ENCODE peak calls at places on chromosomes 16 and 17, in nine cellular contexts. Z is transverse colon, K is ovary, N is suprapubic skin, W is stomach, V is A549, H is K562, G is upper lobe of left lung, L is esophagus muscularis mucosa. X is an unnamed sample.
A peak's percentile ranks its signal among the peaks of the same experiment; 100 is the strongest.

GRCh38 chr17:47188266-47188665 is 829 bp downstream of the CDC27 start:
- DNase-seq in Z (no peak), K (no peak), N (no peak), W (no peak), V (peak; percentile 24), H (peak; percentile 25), G (no peak), L (no peak), X (peak; percentile 26)

GRCh38 chr16:57801098-57801855 is 1.0 kb downstream of the KIFC3 start:
- DNase-seq in Z (no peak), K (no peak), N (no peak), W (no peak), V (peak; percentile 73), H (no peak), G (no peak), L (no peak), X (no peak)

GRCh38 chr16:67236551-67237395 is 9.8 kb downstream of the TMEM208 start:
- DNase-seq in Z (peak; percentile 41), K (peak; percentile 70), N (no peak), W (no peak), V (peak; percentile 86), H (peak; percentile 100), G (peak; percentile 91), L (no peak), X (no peak)

GRCh38 chr16:30353438-30354129 is 1.5 kb downstream of the CD2BP2 start:
- DNase-seq in Z (peak; percentile 15), K (peak; percentile 42), N (no peak), W (no peak), V (no peak), H (no peak), G (peak; percentile 67), L (no peak), X (no peak)

GRCh38 chr17:74008196-74008595 is 195.3 kb upstream of the RPL38 start:
- DNase-seq in Z (peak; percentile 11), K (no peak), N (no peak), W (no peak), V (peak; percentile 43), H (peak; percentile 52), G (no peak), L (no peak), X (no peak)

GRCh38 chr16:55622930-55623561 is 32.7 kb upstream of the SLC6A2 start:
- DNase-seq in Z (no peak), K (no peak), N (no peak), W (no peak), V (peak; percentile 39), H (peak; percentile 61), G (peak; percentile 6), L (peak; percentile 87), X (no peak)

GRCh38 chr17:60435244-60436170 is 13.2 kb downstream of the CHCT1 start:
- DNase-seq in Z (peak; percentile 67), K (peak; percentile 65), N (no peak), W (peak; percentile 69), V (peak; percentile 85), H (peak; percentile 65), G (no peak), L (no peak), X (peak; percentile 60)

GRCh38 chr17:39740357-39741111 is 2.8 kb downstream of the GRB7 start:
- DNase-seq in Z (peak; percentile 60), K (no peak), N (no peak), W (no peak), V (peak; percentile 66), H (peak; percentile 64), G (no peak), L (no peak), X (no peak)

GRCh38 chr17:49708515-49709161 is 874 bp upstream of the SLC35B1 start:
- DNase-seq in Z (no peak), K (no peak), N (no peak), W (no peak), V (no peak), H (peak; percentile 45), G (no peak), L (no peak), X (no peak)

GRCh38 chr17:64218066-64218465 is 45.0 kb downstream of the TEX2 start:
- DNase-seq in Z (no peak), K (no peak), N (no peak), W (no peak), V (no peak), H (no peak), G (no peak), L (no peak), X (no peak)

GRCh38 chr16:57938936-57939871 is 31.7 kb downstream of the CNGB1 start:
- DNase-seq in Z (peak; percentile 66), K (peak; percentile 50), N (no peak), W (peak; percentile 74), V (peak; percentile 36), H (no peak), G (no peak), L (no peak), X (peak; percentile 33)

GRCh38 chr16:50081428-50082018 is 15.8 kb downstream of the HEATR3 start:
- DNase-seq in Z (no peak), K (no peak), N (no peak), W (no peak), V (no peak), H (no peak), G (no peak), L (no peak), X (no peak)

GRCh38 chr17:31254654-31255053 is 42.4 kb downstream of the OMG start:
- DNase-seq in Z (no peak), K (no peak), N (no peak), W (no peak), V (no peak), H (no peak), G (no peak), L (no peak), X (no peak)

DNA sequence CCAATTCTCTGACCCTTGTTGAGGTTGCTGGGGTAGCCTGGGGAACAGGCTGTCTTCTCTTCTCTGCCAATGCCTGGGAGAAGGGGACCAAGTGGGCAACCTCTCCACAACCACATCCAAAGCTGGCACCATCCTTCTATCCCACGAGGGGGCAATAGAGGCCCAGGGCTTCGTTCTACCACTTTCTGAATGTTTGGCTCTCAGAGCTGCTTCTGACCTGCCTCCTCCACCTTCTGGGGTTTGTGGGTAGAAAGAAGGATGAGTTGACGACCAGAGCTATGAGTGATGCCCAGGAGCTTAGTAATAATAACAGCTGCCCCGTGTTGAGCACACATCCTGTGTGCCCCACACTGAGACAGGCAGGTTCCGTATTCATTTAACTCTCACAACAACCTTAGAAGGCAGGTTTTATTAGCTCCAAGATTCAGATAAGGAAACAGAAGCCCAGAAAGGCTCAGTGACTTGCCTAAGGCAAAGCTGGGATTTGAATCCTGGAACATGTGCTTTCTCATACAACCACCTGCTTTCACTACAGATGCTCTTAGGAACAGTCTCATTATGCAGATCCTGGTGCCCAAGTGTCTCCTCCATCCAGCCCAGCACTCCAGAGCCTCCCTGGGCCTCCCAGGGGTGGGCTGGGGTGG is 11.1 kb downstream of the TSPOAP1 start:
- DNase-seq in Z (peak; percentile 69), K (peak; percentile 26), N (peak; percentile 70), W (peak; percentile 63), V (peak; percentile 77), H (peak; percentile 59), G (no peak), L (no peak), X (no peak)
- TF ChIP-seq EP300 in Z (no peak), K (no peak), N (no peak), W (no peak), V (no peak), H (no peak), G (no peak), L (no peak), X (no peak)

GRCh38 chr17:54859187-54859586 is 41.5 kb upstream of the TOM1L1 start:
- DNase-seq in Z (no peak), K (no peak), N (no peak), W (no peak), V (no peak), H (no peak), G (no peak), L (no peak), X (no peak)

GRCh38 chr17:54864636-54865420 is 35.8 kb upstream of the TOM1L1 start:
- DNase-seq in Z (no peak), K (no peak), N (no peak), W (no peak), V (no peak), H (peak; percentile 55), G (no peak), L (peak; percentile 72), X (no peak)

GRCh38 chr17:54864070-54864469 is 36.6 kb upstream of the TOM1L1 start:
- DNase-seq in Z (no peak), K (no peak), N (no peak), W (no peak), V (no peak), H (no peak), G (no peak), L (peak; percentile 62), X (no peak)

GRCh38 chr17:54861469-54861983 is 39.1 kb upstream of the TOM1L1 start:
- DNase-seq in Z (no peak), K (no peak), N (no peak), W (no peak), V (no peak), H (no peak), G (no peak), L (peak; percentile 74), X (no peak)

GRCh38 chr17:54860617-54861468 is 39.8 kb upstream of the TOM1L1 start:
- DNase-seq in Z (no peak), K (no peak), N (no peak), W (no peak), V (no peak), H (peak; percentile 89), G (no peak), L (no peak), X (no peak)
- TF ChIP-seq EP300 in Z (no peak), K (no peak), N (no peak), W (no peak), V (no peak), H (peak; percentile 98), G (no peak), L (no peak), X (no peak)

DNA sequence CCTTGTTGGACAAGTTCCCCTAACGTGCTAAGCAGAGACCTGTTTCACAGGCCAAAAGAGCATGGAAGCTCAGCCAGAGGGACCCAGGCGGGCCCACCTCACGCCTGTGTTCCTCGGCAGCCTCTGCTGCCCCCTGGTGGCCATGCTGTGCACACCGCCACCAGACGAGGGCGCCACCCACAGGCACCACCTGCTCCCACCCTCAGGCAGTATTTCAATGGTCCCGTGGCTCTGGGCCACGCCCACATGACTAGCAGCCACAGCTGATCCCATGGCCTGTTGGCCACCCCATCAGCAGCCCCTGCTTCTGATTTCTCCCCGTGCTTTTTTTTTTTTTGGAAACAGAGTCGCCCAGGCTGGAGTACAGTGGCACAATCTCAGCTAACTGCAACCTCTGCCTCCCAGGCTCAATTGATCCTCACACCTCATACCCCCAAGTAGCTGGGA is 18.9 kb downstream of the MPG start:
- DNase-seq in Z (peak; percentile 91), K (peak; percentile 91), N (peak; percentile 95), W (peak; percentile 92), V (peak; percentile 88), H (peak; percentile 96), G (peak; percentile 94), L (peak; percentile 98), X (peak; percentile 86)
- TF ChIP-seq EP300 in Z (no peak), K (no peak), N (no peak), W (no peak), V (no peak), H (peak; percentile 60), G (no peak), L (no peak), X (no peak)

DNA sequence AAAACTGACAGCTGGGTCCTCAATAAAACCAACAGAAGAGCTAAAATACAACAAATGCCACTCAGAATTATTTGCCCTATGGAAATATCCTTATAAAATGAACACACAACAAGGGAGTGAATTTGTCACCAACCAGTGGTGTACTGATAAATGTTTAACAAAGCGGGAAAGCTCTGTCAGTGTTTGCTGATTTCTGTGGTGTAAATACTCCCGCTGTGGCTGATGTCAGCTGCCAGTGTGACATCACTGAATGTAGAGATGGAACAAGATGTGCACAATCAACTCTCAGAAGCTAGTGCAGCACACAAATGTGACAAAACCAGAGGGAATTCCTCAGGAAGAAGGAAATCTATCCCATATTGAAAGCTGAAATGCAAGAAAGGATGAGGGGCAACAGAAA is 51.8 kb downstream of the CDYL2 start:
- DNase-seq in Z (no peak), K (no peak), N (no peak), W (no peak), V (no peak), H (no peak), G (no peak), L (no peak), X (no peak)
- TF ChIP-seq EP300 in Z (no peak), K (no peak), N (no peak), W (no peak), V (no peak), H (no peak), G (no peak), L (no peak), X (no peak)